ENCODE peak calls at places on chromosome 22, in five cellular contexts. S is NCI-H2029; O is osteocyte; N is kidney tubule cell; C is activated CD4-positive, alpha-beta T cell treated with anti-CD3 and anti-CD28 coated beads for 4 hours. V is an unnamed sample.
A peak's percentile ranks its signal among the peaks of the same experiment; 100 is the strongest.

GRCh38 chr22:21791635-21792625 is 56.3 kb upstream of the YPEL1 start:
- DNase-seq in S (no peak), O (no peak), N (no peak), C (peak; percentile 53), V (no peak)

GRCh38 chr22:37196539-37197450 is 8.7 kb upstream of the C1QTNF6 start:
- DNase-seq in S (no peak), O (no peak), N (peak; percentile 74), C (no peak), V (peak; percentile 91)

GRCh38 chr22:17968126-17968525 is 56.2 kb downstream of the MICAL3 start:
- DNase-seq in S (peak; percentile 91), O (no peak), N (no peak), C (no peak), V (no peak)

GRCh38 chr22:19663286-19663815 is 51.0 kb upstream of the SEPTIN5 start:
- DNase-seq in S (peak; percentile 78), O (peak; percentile 92), N (peak; percentile 35), C (no peak), V (peak; percentile 43)

GRCh38 chr22:36528336-36528735 is 630 bp downstream of the EIF3D start:
- DNase-seq in S (no peak), O (no peak), N (peak; percentile 24), C (no peak), V (no peak)

GRCh38 chr22:38870791-38871359 is 1.1 kb downstream of the CBX6 start:
- DNase-seq in S (no peak), O (no peak), N (no peak), C (no peak), V (no peak)

GRCh38 chr22:21959274-21960074 is 6.8 kb upstream of the PPM1F start:
- DNase-seq in S (no peak), O (no peak), N (no peak), C (no peak), V (no peak)

GRCh38 chr22:36762687-36763260 is 13.1 kb downstream of the IFT27 start:
- DNase-seq in S (peak; percentile 66), O (peak; percentile 78), N (no peak), C (no peak), V (peak; percentile 50)

GRCh38 chr22:19819209-19819910 is 35.3 kb downstream of the GNB1L start:
- DNase-seq in S (no peak), O (peak; percentile 68), N (no peak), C (no peak), V (peak; percentile 12)

GRCh38 chr22:26553056-26553752 is 36.7 kb downstream of the TPST2 start:
- DNase-seq in S (peak; percentile 39), O (no peak), N (peak; percentile 69), C (no peak), V (no peak)

GRCh38 chr22:50115693-50116092 is 25.9 kb downstream of the MOV10L1 start:
- DNase-seq in S (no peak), O (no peak), N (peak; percentile 12), C (no peak), V (peak; percentile 20)

GRCh38 chr22:20040801-20041200 is 19.9 kb downstream of the TANGO2 start:
- DNase-seq in S (no peak), O (no peak), N (no peak), C (no peak), V (no peak)

GRCh38 chr22:42892571-42893316 is 35.7 kb upstream of the ARFGAP3 start:
- DNase-seq in S (no peak), O (no peak), N (no peak), C (no peak), V (no peak)

GRCh38 chr22:27775698-27776409 is 25.7 kb downstream of the MN1 start:
- DNase-seq in S (no peak), O (no peak), N (no peak), C (no peak), V (no peak)

GRCh38 chr22:40204331-40205116 is 26.8 kb downstream of the TNRC6B start:
- DNase-seq in S (no peak), O (peak; percentile 73), N (peak; percentile 47), C (no peak), V (no peak)

GRCh38 chr22:22235564-22235963 is 9.0 kb upstream of the VPREB1 start:
- DNase-seq in S (no peak), O (no peak), N (peak; percentile 35), C (peak; percentile 58), V (no peak)

GRCh38 chr22:48563118-48563965 is 1264.3 kb downstream of the BRD1 start:
- DNase-seq in S (no peak), O (no peak), N (no peak), C (no peak), V (no peak)

GRCh38 chr22:25403752-25404471 is 160.6 kb upstream of the GRK3 start:
- DNase-seq in S (no peak), O (no peak), N (peak; percentile 35), C (no peak), V (no peak)

GRCh38 chr22:44099696-44100095 is 75.6 kb downstream of the PARVB start:
- DNase-seq in S (no peak), O (no peak), N (no peak), C (no peak), V (no peak)

GRCh38 chr22:25494774-25495173 is 69.7 kb upstream of the GRK3 start:
- DNase-seq in S (no peak), O (no peak), N (no peak), C (no peak), V (no peak)

GRCh38 chr22:37095113-37095512 is 14.4 kb downstream of the TMPRSS6 start:
- DNase-seq in S (no peak), O (no peak), N (no peak), C (peak; percentile 71), V (no peak)

GRCh38 chr22:31106001-31106571 is 1.3 kb downstream of the SELENOM start:
- DNase-seq in S (no peak), O (no peak), N (peak; percentile 40), C (no peak), V (no peak)

GRCh38 chr22:44407404-44408226 is 90.4 kb downstream of the RTL6 start:
- DNase-seq in S (no peak), O (no peak), N (no peak), C (no peak), V (no peak)

GRCh38 chr22:21642584-21643448 is 714 bp downstream of the SDF2L1 start:
- DNase-seq in S (peak; percentile 23), O (peak; percentile 88), N (peak; percentile 80), C (peak; percentile 61), V (no peak)

GRCh38 chr22:46029036-46029435 is 52.1 kb upstream of the WNT7B start:
- DNase-seq in S (no peak), O (no peak), N (no peak), C (no peak), V (no peak)

GRCh38 chr22:19960491-19961200 is 19.0 kb upstream of the TXNRD2 start:
- DNase-seq in S (no peak), O (no peak), N (no peak), C (no peak), V (no peak)

GRCh38 chr22:37433786-37434185 is 6.5 kb upstream of the ELFN2 start:
- DNase-seq in S (no peak), O (no peak), N (no peak), C (no peak), V (no peak)

GRCh38 chr22:31526275-31526674 is 29.9 kb downstream of the SFI1 start:
- DNase-seq in S (no peak), O (no peak), N (no peak), C (peak; percentile 12), V (no peak)

GRCh38 chr22:49188591-49188990 is 639.1 kb downstream of the BRD1 start:
- DNase-seq in S (no peak), O (no peak), N (no peak), C (no peak), V (no peak)

GRCh38 chr22:29233503-29233902 is 27.8 kb downstream of the EMID1 start:
- DNase-seq in S (no peak), O (no peak), N (no peak), C (no peak), V (no peak)

GRCh38 chr22:40050258-40050657 is 55.5 kb downstream of the FAM83F start:
- DNase-seq in S (no peak), O (no peak), N (no peak), C (no peak), V (no peak)

GRCh38 chr22:45934659-45935341 is 42.2 kb downstream of the WNT7B start:
- DNase-seq in S (peak; percentile 23), O (no peak), N (peak; percentile 99), C (no peak), V (peak; percentile 62)

GRCh38 chr22:50306753-50307749 is at the start of gene PLXNB2:
- DNase-seq in S (peak; percentile 48), O (no peak), N (peak; percentile 86), C (no peak), V (peak; percentile 78)

GRCh38 chr22:46758867-46759290 is 3.6 kb upstream of the TBC1D22A start:
- DNase-seq in S (no peak), O (no peak), N (peak; percentile 79), C (peak; percentile 61), V (no peak)

V was measured in breast epithelium.